ENCODE peak calls at places on chromosomes 16 and 17, in six cellular contexts. B, N, K, A, X and E are unnamed samples.

GRCh38 chr16:3734084-3734757 is 16.9 kb upstream of the TRAP1 start:
- DNase-seq in X (no peak), K (no peak), N (no peak), B (no peak), A (peak; percentile 6), E (no peak)

GRCh38 chr16:19105131-19105530 is 8.6 kb upstream of the ITPRIPL2 start:
- DNase-seq in N (no peak), B (no peak), K (no peak), A (no peak), X (no peak), E (peak; percentile 27)

GRCh38 chr17:33291248-33292183 is 1.6 kb downstream of the ASIC2 start:
- DNase-seq in B (no peak), K (no peak), A (no peak), N (no peak), X (peak; percentile 38), E (no peak)

GRCh38 chr16:85361441-85362118 is 249.3 kb upstream of the CIBAR2 start:
- DNase-seq in K (no peak), A (no peak), B (no peak), N (no peak), X (peak; percentile 71), E (no peak)

GRCh38 chr17:62892870-62893338 is 73.1 kb upstream of the TANC2 start:
- DNase-seq in N (peak; percentile 47), A (no peak), X (peak; percentile 36), B (peak; percentile 12), K (peak; percentile 66), E (no peak)

GRCh38 chr17:17778308-17779014 is 58.3 kb downstream of the SREBF1 start:
- DNase-seq in B (no peak), N (peak; percentile 73), A (no peak), X (peak; percentile 60), K (no peak), E (no peak)

GRCh38 chr16:832652-833336 is 32.3 kb upstream of the GNG13 start:
- DNase-seq in N (no peak), B (no peak), K (no peak), X (peak; percentile 63), A (no peak), E (no peak)

GRCh38 chr16:88732172-88732960 is 26.1 kb downstream of the CTU2 start:
- DNase-seq in N (no peak), A (no peak), B (no peak), K (no peak), X (no peak), E (no peak)

GRCh38 chr17:47192549-47192948 is 3.5 kb upstream of the CDC27 start:
- DNase-seq in K (no peak), B (no peak), X (no peak), A (no peak), N (no peak), E (no peak)

GRCh38 chr17:42311240-42312034 is 23.1 kb downstream of the STAT5A start:
- DNase-seq in K (no peak), N (peak; percentile 86), B (peak; percentile 94), A (no peak), X (peak; percentile 64), E (peak; percentile 96)

GRCh38 chr16:7997966-7998365 is 592.3 kb downstream of the TMEM114 start:
- DNase-seq in A (no peak), X (no peak), K (no peak), B (no peak), N (no peak), E (no peak)

GRCh38 chr17:1929896-1930750 is 95.0 kb downstream of the RTN4RL1 start:
- DNase-seq in K (no peak), N (no peak), X (no peak), A (no peak), B (no peak), E (no peak)

GRCh38 chr17:73474370-73474988 is 162.7 kb upstream of the CDC42EP4 start:
- DNase-seq in A (no peak), K (peak; percentile 80), N (no peak), B (no peak), X (peak; percentile 84), E (peak; percentile 72)

GRCh38 chr17:67221062-67221998 is 23.7 kb downstream of the HELZ start:
- DNase-seq in A (no peak), B (peak; percentile 15), K (peak; percentile 51), X (no peak), N (no peak), E (no peak)

GRCh38 chr17:68567035-68567434 is 34.1 kb downstream of the FAM20A start:
- DNase-seq in A (no peak), B (no peak), X (no peak), N (no peak), K (no peak), E (no peak)

GRCh38 chr17:80816241-80817103 is 175.2 kb upstream of the CHMP6 start:
- DNase-seq in K (no peak), X (no peak), B (no peak), N (no peak), A (peak; percentile 30), E (no peak)

GRCh38 chr16:2471016-2471652 is at the start of gene NTN3:
- DNase-seq in B (no peak), X (no peak), N (no peak), K (no peak), A (no peak), E (no peak)

GRCh38 chr16:57908409-57908987 is 62.4 kb downstream of the CNGB1 start:
- DNase-seq in B (no peak), X (no peak), N (no peak), A (no peak), K (no peak), E (no peak)

GRCh38 chr16:20166531-20167235 is 93.0 kb upstream of the GPR139 start:
- DNase-seq in N (no peak), A (no peak), X (no peak), B (no peak), K (no peak), E (no peak)

GRCh38 chr17:12342609-12343248 is 322.1 kb downstream of the MAP2K4 start:
- DNase-seq in A (no peak), B (no peak), X (peak; percentile 60), K (peak; percentile 16), N (no peak), E (no peak)

GRCh38 chr17:39080416-39081179 is 70.8 kb downstream of the PLXDC1 start:
- DNase-seq in B (peak; percentile 24), N (no peak), K (peak; percentile 45), X (no peak), A (no peak), E (peak; percentile 74)

GRCh38 chr17:37848690-37849616 is 75.3 kb upstream of the TBC1D3K start:
- DNase-seq in B (no peak), X (no peak), N (peak; percentile 21), A (no peak), K (peak; percentile 85), E (no peak)

GRCh38 chr17:385195-385835 is 32.7 kb upstream of the RPH3AL start:
- DNase-seq in X (peak; percentile 30), A (no peak), B (no peak), K (no peak), N (no peak), E (no peak)

GRCh38 chr16:14564881-14565687 is 65.0 kb downstream of the PARN start:
- DNase-seq in X (no peak), K (no peak), A (no peak), N (no peak), B (no peak), E (no peak)

GRCh38 chr17:9363440-9364350 is 211.9 kb downstream of the STX8 start:
- DNase-seq in B (no peak), K (peak; percentile 73), X (no peak), A (no peak), N (no peak), E (no peak)

GRCh38 chr17:2517539-2517938 is 5.9 kb upstream of the METTL16 start:
- DNase-seq in K (no peak), X (no peak), A (no peak), N (no peak), B (no peak), E (no peak)

GRCh38 chr17:68937890-68938514 is 17.2 kb downstream of the ABCA8 start:
- DNase-seq in A (no peak), B (no peak), N (no peak), K (no peak), X (no peak), E (no peak)

GRCh38 chr17:39205112-39205526 is 5.0 kb downstream of the RPL19 start:
- DNase-seq in X (no peak), A (no peak), B (no peak), K (no peak), N (no peak), E (no peak)

GRCh38 chr17:9676742-9677387 is 31.5 kb downstream of the USP43 start:
- DNase-seq in K (peak; percentile 33), A (no peak), N (no peak), B (no peak), X (no peak), E (no peak)

GRCh38 chr17:49987290-49987585 is 7.8 kb downstream of the DLX3 start:
- DNase-seq in X (no peak), K (no peak), A (no peak), B (no peak), N (no peak), E (no peak)
- H3K27me3 ChIP-seq in X (peaks cover 18% of the 10 kb centered on the region), K (peaks cover 54% of the 10 kb centered on the region), A (peaks cover 53% of the 10 kb centered on the region), B (peaks cover 43% of the 10 kb centered on the region), N (peaks cover 80% of the 10 kb centered on the region), E (no peaks in the 10 kb centered on the region)

DNA sequence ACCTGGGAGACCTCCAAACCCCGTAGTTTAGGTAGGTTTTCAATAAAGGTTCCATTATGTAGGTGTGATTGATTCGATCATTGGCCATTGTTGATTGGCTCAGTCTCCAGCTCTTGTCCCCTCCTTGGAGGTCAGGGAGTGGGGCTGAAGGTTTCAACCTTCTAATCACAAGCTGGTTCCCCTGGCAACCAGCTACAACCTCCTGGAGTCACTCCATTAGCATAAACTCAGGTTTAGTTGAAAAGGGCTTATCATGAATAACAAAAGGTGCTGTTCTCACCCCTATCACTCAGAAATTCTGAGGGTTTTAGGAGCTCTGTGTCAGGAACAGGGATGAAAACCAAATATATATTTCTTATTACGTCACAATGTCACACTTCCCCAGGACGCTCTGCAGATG is 28.5 kb downstream of the TMEM132E start:
- DNase-seq in A (no peak), N (no peak), B (no peak), X (no peak), K (no peak), E (no peak)
- H3K27me3 ChIP-seq in A (peaks cover 42% of the 10 kb centered on the region), N (peaks cover 4% of the 10 kb centered on the region), B (no peaks in the 10 kb centered on the region), X (no peaks in the 10 kb centered on the region), K (no peaks in the 10 kb centered on the region), E (peaks cover 35% of the 10 kb centered on the region)

GRCh38 chr16:50859628-50860360 is 117.9 kb downstream of the CYLD start:
- DNase-seq in X (peak; percentile 24), A (no peak), K (no peak), N (no peak), B (no peak), E (no peak)
- H3K27me3 ChIP-seq in X (no peaks in the 10 kb centered on the region), A (no peaks in the 10 kb centered on the region), K (no peaks in the 10 kb centered on the region), N (peaks cover 3% of the 10 kb centered on the region), B (no peaks in the 10 kb centered on the region), E (peaks cover 2% of the 10 kb centered on the region)

GRCh38 chr16:86714166-86714565 is 135.8 kb downstream of the FOXL1 start:
- DNase-seq in A (no peak), B (no peak), X (no peak), K (peak; percentile 37), N (no peak), E (no peak)

GRCh38 chr16:86716649-86717048 is 138.3 kb downstream of the FOXL1 start:
- DNase-seq in X (no peak), B (no peak), K (no peak), A (no peak), N (no peak), E (no peak)

GRCh38 chr16:86722970-86723369 is 144.6 kb downstream of the FOXL1 start:
- DNase-seq in B (no peak), X (no peak), K (no peak), A (no peak), N (no peak), E (no peak)

GRCh38 chr16:86713021-86713631 is 134.8 kb downstream of the FOXL1 start:
- DNase-seq in A (no peak), N (no peak), B (no peak), K (no peak), X (no peak), E (no peak)

GRCh38 chr16:86718118-86718517 is 139.8 kb downstream of the FOXL1 start:
- DNase-seq in X (no peak), N (no peak), K (no peak), A (no peak), B (no peak), E (no peak)
- H3K27me3 ChIP-seq in X (no peaks in the 10 kb centered on the region), N (peaks cover 12% of the 10 kb centered on the region), K (no peaks in the 10 kb centered on the region), A (no peaks in the 10 kb centered on the region), B (no peaks in the 10 kb centered on the region), E (peaks cover 1% of the 10 kb centered on the region)